ENCODE peak calls at places on chromosomes 5 and 9, in six cellular contexts. S is central memory CD4-positive, alpha-beta T cell; T is SK-N-DZ; R is HS-5; K is cardiac fibroblast; X is RKO. O is an unnamed sample.

GRCh38 chr9:129749575-129749974 is 3.3 kb downstream of the PTGES start:
- DNase-seq in R (no peak), K (no peak), X (no peak), T (no peak), S (no peak), O (no peak)

GRCh38 chr5:178825444-178825843 is 34.3 kb upstream of the ZNF354B start:
- DNase-seq in R (no peak), X (no peak), S (no peak), T (no peak), K (no peak), O (no peak)

GRCh38 chr9:108083160-108083559 is 593.6 kb upstream of the KLF4 start:
- DNase-seq in X (no peak), T (peak), K (no peak), S (no peak), R (no peak), O (no peak)

GRCh38 chr5:20166496-20166895 is 178.5 kb upstream of the CDH18 start:
- DNase-seq in S (no peak), X (no peak), R (no peak), K (no peak), T (no peak), O (no peak)

GRCh38 chr9:114430443-114430842 is 42.7 kb upstream of the AKNA start:
- DNase-seq in S (no peak), X (no peak), T (no peak), K (no peak), R (no peak), O (no peak)

GRCh38 chr5:111853748-111854147 is 96.8 kb upstream of the NREP start:
- DNase-seq in K (peak), R (no peak), T (no peak), S (no peak), X (no peak), O (peak)

GRCh38 chr5:64147849-64148441 is 17.7 kb upstream of the RNF180 start:
- DNase-seq in S (no peak), K (peak), T (peak), R (peak), X (peak), O (peak)

GRCh38 chr5:124212949-124213348 is 533.5 kb downstream of the ZNF608 start:
- DNase-seq in S (no peak), T (no peak), K (no peak), R (no peak), X (no peak), O (no peak)

GRCh38 chr5:33582417-33582816 is 141.7 kb downstream of the TARS1 start:
- DNase-seq in T (no peak), X (no peak), S (no peak), K (no peak), R (no peak), O (no peak)

GRCh38 chr5:12320331-12320730 is 416.1 kb upstream of the CTNND2 start:
- DNase-seq in S (no peak), K (no peak), T (no peak), R (no peak), X (no peak), O (peak)

GRCh38 chr5:16909464-16909863 is 26.6 kb downstream of the MYO10 start:
- DNase-seq in R (no peak), K (peak), S (no peak), X (no peak), T (no peak), O (no peak)

GRCh38 chr5:131980696-131981095 is 30.8 kb downstream of the ACSL6 start:
- DNase-seq in T (no peak), X (no peak), K (no peak), S (no peak), R (no peak), O (no peak)

GRCh38 chr5:140696891-140697492 is 3.3 kb upstream of the ZMAT2 start:
- DNase-seq in T (no peak), R (no peak), S (no peak), X (no peak), K (no peak), O (no peak)

GRCh38 chr5:335740-336038 is 14.2 kb downstream of the AHRR start:
- DNase-seq in S (no peak), R (no peak), X (no peak), K (no peak), T (no peak), O (no peak)

GRCh38 chr5:30845194-30845593 is 348.3 kb upstream of the CDH6 start:
- DNase-seq in R (no peak), T (no peak), X (no peak), K (no peak), S (no peak), O (no peak)

GRCh38 chr9:6441269-6441668 is 28.3 kb downstream of the UHRF2 start:
- DNase-seq in T (no peak), K (peak), R (no peak), X (no peak), S (no peak), O (no peak)

GRCh38 chr5:138033275-138033808 is 463 bp upstream of the FAM13B start:
- DNase-seq in T (no peak), K (no peak), X (peak), S (no peak), R (no peak), O (peak)

GRCh38 chr9:133656211-133657119 is 20.3 kb downstream of the DBH start:
- DNase-seq in S (peak), X (no peak), K (no peak), R (no peak), T (no peak), O (no peak)

GRCh38 chr9:84340535-84340934 is at the start of gene SLC28A3:
- DNase-seq in R (no peak), X (no peak), K (no peak), T (no peak), S (no peak), O (no peak)

GRCh38 chr9:129550199-129550839 is 70.6 kb downstream of the C9orf50 start:
- DNase-seq in K (peak), R (no peak), T (no peak), X (no peak), S (no peak), O (no peak)

GRCh38 chr5:109876030-109876726 is 186.5 kb downstream of the MAN2A1 start:
- DNase-seq in R (no peak), X (no peak), K (no peak), T (no peak), S (no peak), O (peak)

GRCh38 chr9:126471084-126471611 is 142.6 kb upstream of the LMX1B start:
- DNase-seq in R (peak), K (peak), X (no peak), T (no peak), S (peak), O (peak)

GRCh38 chr5:172926008-172926523 is 33.2 kb upstream of the RPL26L1 start:
- DNase-seq in X (no peak), T (no peak), K (no peak), S (no peak), R (no peak), O (no peak)

GRCh38 chr9:128047231-128047630 is 19.9 kb downstream of the NAIF1 start:
- DNase-seq in K (no peak), X (no peak), R (no peak), T (no peak), S (no peak), O (no peak)

GRCh38 chr5:116506448-116506847 is 68.2 kb downstream of the SEMA6A start:
- DNase-seq in R (no peak), X (no peak), T (no peak), K (no peak), S (no peak), O (no peak)

GRCh38 chr9:129208191-129209091 is 30.4 kb upstream of the IER5L start:
- DNase-seq in S (no peak), K (no peak), R (no peak), T (no peak), X (no peak), O (peak)

GRCh38 chr5:80326468-80326867 is 6.7 kb downstream of the SPZ1 start:
- DNase-seq in R (no peak), S (no peak), X (no peak), K (no peak), T (peak), O (peak)